ENCODE peak calls at places on chromosomes 3 and 15, in eight cellular contexts. One of them, this sample, is unnamed.

GRCh38 chr3:5294360-5294759 is 106.9 kb downstream of the EDEM1 start:
- DNase-seq in HepG2: no peak
- DNase-seq in GM12878: no peak
- DNase-seq in Panc1: no peak
- DNase-seq in cardiac muscle cell: no peak
- DNase-seq in H9: no peak
- DNase-seq in ovary: no peak
- DNase-seq in hepatocyte: no peak
- DNase-seq in this sample: no peak

GRCh38 chr3:149179225-149179624 is 42.4 kb downstream of the CP start:
- DNase-seq in Panc1: peak; percentile 20
- DNase-seq in H9: no peak
- DNase-seq in HepG2: no peak
- DNase-seq in hepatocyte: no peak
- DNase-seq in cardiac muscle cell: no peak
- DNase-seq in GM12878: no peak
- DNase-seq in ovary: no peak
- DNase-seq in this sample: no peak

GRCh38 chr3:187639912-187640822 is 30.0 kb downstream of the SST start:
- DNase-seq in ovary: no peak
- DNase-seq in H9: no peak
- DNase-seq in HepG2: no peak
- DNase-seq in hepatocyte: no peak
- DNase-seq in Panc1: no peak
- DNase-seq in cardiac muscle cell: no peak
- DNase-seq in GM12878: no peak
- DNase-seq in this sample: no peak

GRCh38 chr3:45223889-45224730 is 2.0 kb downstream of the TMEM158 start:
- DNase-seq in hepatocyte: no peak
- DNase-seq in HepG2: no peak
- DNase-seq in H9: no peak
- DNase-seq in ovary: no peak
- DNase-seq in Panc1: no peak
- DNase-seq in GM12878: no peak
- DNase-seq in cardiac muscle cell: no peak
- DNase-seq in this sample: no peak

GRCh38 chr3:32399030-32399620 is 7.5 kb downstream of the CMTM7 start:
- DNase-seq in HepG2: peak; percentile 62
- DNase-seq in Panc1: no peak
- DNase-seq in cardiac muscle cell: peak; percentile 68
- DNase-seq in ovary: no peak
- DNase-seq in GM12878: no peak
- DNase-seq in hepatocyte: peak; percentile 67
- DNase-seq in H9: no peak
- DNase-seq in this sample: no peak

GRCh38 chr3:124974691-124975090 is 40.1 kb upstream of the MUC13 start:
- DNase-seq in Panc1: no peak
- DNase-seq in hepatocyte: peak; percentile 33
- DNase-seq in ovary: no peak
- DNase-seq in cardiac muscle cell: no peak
- DNase-seq in HepG2: no peak
- DNase-seq in H9: no peak
- DNase-seq in GM12878: no peak
- DNase-seq in this sample: no peak

GRCh38 chr15:70111203-70112017 is 13.7 kb upstream of the TLE3 start:
- DNase-seq in HepG2: no peak
- DNase-seq in cardiac muscle cell: peak; percentile 90
- DNase-seq in hepatocyte: peak; percentile 85
- DNase-seq in ovary: peak; percentile 86
- DNase-seq in H9: peak; percentile 87
- DNase-seq in GM12878: no peak
- DNase-seq in Panc1: no peak
- DNase-seq in this sample: no peak

GRCh38 chr15:85091990-85092389 is 110.3 kb downstream of the PDE8A start:
- DNase-seq in hepatocyte: no peak
- DNase-seq in HepG2: no peak
- DNase-seq in ovary: no peak
- DNase-seq in Panc1: no peak
- DNase-seq in GM12878: no peak
- DNase-seq in H9: no peak
- DNase-seq in cardiac muscle cell: no peak
- DNase-seq in this sample: no peak

GRCh38 chr3:10377148-10377725 is 56.3 kb upstream of the SEC13 start:
- DNase-seq in H9: no peak
- DNase-seq in Panc1: no peak
- DNase-seq in GM12878: no peak
- DNase-seq in hepatocyte: no peak
- DNase-seq in cardiac muscle cell: peak; percentile 64
- DNase-seq in HepG2: no peak
- DNase-seq in ovary: no peak
- DNase-seq in this sample: no peak

GRCh38 chr3:122795674-122795969 is 753 bp downstream of the SLC49A4 start:
- DNase-seq in H9: no peak
- DNase-seq in ovary: no peak
- DNase-seq in cardiac muscle cell: no peak
- DNase-seq in Panc1: no peak
- DNase-seq in HepG2: peak; percentile 29
- DNase-seq in GM12878: no peak
- DNase-seq in hepatocyte: no peak
- DNase-seq in this sample: no peak

GRCh38 chr3:71416868-71417267 is 166.7 kb downstream of the FOXP1 start:
- DNase-seq in cardiac muscle cell: peak; percentile 42
- DNase-seq in GM12878: no peak
- DNase-seq in H9: peak; percentile 59
- DNase-seq in ovary: no peak
- DNase-seq in HepG2: peak; percentile 34
- DNase-seq in hepatocyte: no peak
- DNase-seq in Panc1: no peak
- DNase-seq in this sample: no peak

GRCh38 chr3:24496529-24497482 is 2.2 kb upstream of the THRB start:
- DNase-seq in cardiac muscle cell: peak; percentile 56
- DNase-seq in hepatocyte: peak; percentile 69
- DNase-seq in Panc1: no peak
- DNase-seq in ovary: peak; percentile 75
- DNase-seq in GM12878: no peak
- DNase-seq in HepG2: peak; percentile 82
- DNase-seq in H9: peak; percentile 84
- DNase-seq in this sample: no peak

GRCh38 chr15:90648137-90649070 is 68.7 kb upstream of the BLM start:
- DNase-seq in hepatocyte: peak; percentile 83
- DNase-seq in HepG2: peak; percentile 51
- DNase-seq in H9: no peak
- DNase-seq in ovary: peak; percentile 64
- DNase-seq in cardiac muscle cell: peak; percentile 81
- DNase-seq in GM12878: no peak
- DNase-seq in Panc1: no peak
- DNase-seq in this sample: peak; percentile 50

GRCh38 chr3:26369133-26369532 is 253.4 kb upstream of the LRRC3B start:
- DNase-seq in GM12878: no peak
- DNase-seq in cardiac muscle cell: no peak
- DNase-seq in hepatocyte: no peak
- DNase-seq in Panc1: no peak
- DNase-seq in H9: peak; percentile 73
- DNase-seq in ovary: no peak
- DNase-seq in HepG2: no peak
- DNase-seq in this sample: no peak

GRCh38 chr15:59688383-59688887 is 685 bp downstream of the BNIP2 start:
- DNase-seq in Panc1: no peak
- DNase-seq in ovary: no peak
- DNase-seq in H9: no peak
- DNase-seq in hepatocyte: no peak
- DNase-seq in GM12878: peak; percentile 7
- DNase-seq in cardiac muscle cell: no peak
- DNase-seq in HepG2: peak; percentile 42
- DNase-seq in this sample: no peak

GRCh38 chr15:33190539-33190938 is 4.0 kb downstream of the FMN1 start:
- DNase-seq in Panc1: no peak
- DNase-seq in cardiac muscle cell: no peak
- DNase-seq in hepatocyte: no peak
- DNase-seq in HepG2: no peak
- DNase-seq in GM12878: no peak
- DNase-seq in H9: no peak
- DNase-seq in ovary: no peak
- DNase-seq in this sample: no peak

GRCh38 chr3:94607778-94608177 is 544.9 kb downstream of the NSUN3 start:
- DNase-seq in HepG2: no peak
- DNase-seq in Panc1: no peak
- DNase-seq in cardiac muscle cell: no peak
- DNase-seq in GM12878: no peak
- DNase-seq in hepatocyte: no peak
- DNase-seq in ovary: no peak
- DNase-seq in H9: no peak
- DNase-seq in this sample: no peak

GRCh38 chr15:94000603-94001002 is 230.8 kb upstream of the MCTP2 start:
- DNase-seq in ovary: no peak
- DNase-seq in GM12878: no peak
- DNase-seq in Panc1: no peak
- DNase-seq in cardiac muscle cell: no peak
- DNase-seq in HepG2: no peak
- DNase-seq in hepatocyte: peak; percentile 19
- DNase-seq in H9: peak; percentile 41
- DNase-seq in this sample: peak; percentile 4

GRCh38 chr3:60294181-60294580 is 957.1 kb downstream of the FHIT start:
- DNase-seq in H9: no peak
- DNase-seq in HepG2: no peak
- DNase-seq in ovary: no peak
- DNase-seq in cardiac muscle cell: no peak
- DNase-seq in GM12878: no peak
- DNase-seq in hepatocyte: no peak
- DNase-seq in Panc1: no peak
- DNase-seq in this sample: no peak

GRCh38 chr3:196207159-196207832 is 3.9 kb downstream of the ZDHHC19 start:
- DNase-seq in Panc1: no peak
- DNase-seq in HepG2: no peak
- DNase-seq in GM12878: no peak
- DNase-seq in cardiac muscle cell: peak; percentile 57
- DNase-seq in hepatocyte: no peak
- DNase-seq in H9: no peak
- DNase-seq in ovary: peak; percentile 70
- DNase-seq in this sample: no peak

GRCh38 chr15:43905755-43906154 is 79.0 kb downstream of the WDR76 start:
- DNase-seq in hepatocyte: no peak
- DNase-seq in ovary: no peak
- DNase-seq in GM12878: no peak
- DNase-seq in HepG2: no peak
- DNase-seq in Panc1: no peak
- DNase-seq in cardiac muscle cell: no peak
- DNase-seq in H9: no peak
- DNase-seq in this sample: no peak

GRCh38 chr15:62242999-62243398 is 77.9 kb upstream of the C2CD4B start:
- DNase-seq in H9: no peak
- DNase-seq in ovary: no peak
- DNase-seq in Panc1: no peak
- DNase-seq in GM12878: no peak
- DNase-seq in HepG2: no peak
- DNase-seq in hepatocyte: no peak
- DNase-seq in cardiac muscle cell: no peak
- DNase-seq in this sample: no peak

GRCh38 chr15:96336643-96337353 is 6.3 kb downstream of the NR2F2 start:
- DNase-seq in ovary: no peak
- DNase-seq in GM12878: no peak
- DNase-seq in Panc1: no peak
- DNase-seq in H9: no peak
- DNase-seq in HepG2: peak; percentile 57
- DNase-seq in cardiac muscle cell: no peak
- DNase-seq in hepatocyte: no peak
- DNase-seq in this sample: no peak

GRCh38 chr3:137761099-137761562 is 3.0 kb upstream of the SOX14 start:
- DNase-seq in ovary: no peak
- DNase-seq in H9: no peak
- DNase-seq in GM12878: no peak
- DNase-seq in hepatocyte: no peak
- DNase-seq in cardiac muscle cell: no peak
- DNase-seq in HepG2: no peak
- DNase-seq in Panc1: no peak
- DNase-seq in this sample: no peak
- H3K9me3 ChIP-seq in ovary: no peaks in the 10 kb centered on the region
- H3K9me3 ChIP-seq in H9: no peaks in the 10 kb centered on the region
- H3K9me3 ChIP-seq in GM12878: no peaks in the 10 kb centered on the region
- H3K9me3 ChIP-seq in hepatocyte: no peaks in the 10 kb centered on the region
- H3K9me3 ChIP-seq in cardiac muscle cell: no peaks in the 10 kb centered on the region
- H3K9me3 ChIP-seq in HepG2: no peaks in the 10 kb centered on the region
- H3K9me3 ChIP-seq in Panc1: no peaks in the 10 kb centered on the region
- H3K9me3 ChIP-seq in this sample: no peaks in the 10 kb centered on the region

GRCh38 chr3:36696799-36697198 is 67.6 kb downstream of the DCLK3 start:
- DNase-seq in HepG2: no peak
- DNase-seq in Panc1: no peak
- DNase-seq in hepatocyte: no peak
- DNase-seq in cardiac muscle cell: no peak
- DNase-seq in H9: no peak
- DNase-seq in ovary: no peak
- DNase-seq in GM12878: no peak
- DNase-seq in this sample: no peak
- H3K4me1 ChIP-seq in HepG2: no peaks in the 10 kb centered on the region
- H3K4me1 ChIP-seq in Panc1: no peaks in the 10 kb centered on the region
- H3K4me1 ChIP-seq in hepatocyte: no peaks in the 10 kb centered on the region
- H3K4me1 ChIP-seq in cardiac muscle cell: no peaks in the 10 kb centered on the region
- H3K4me1 ChIP-seq in H9: peaks cover 2% of the 10 kb centered on the region
- H3K4me1 ChIP-seq in ovary: no peaks in the 10 kb centered on the region
- H3K4me1 ChIP-seq in GM12878: no peaks in the 10 kb centered on the region
- H3K4me1 ChIP-seq in this sample: no peaks in the 10 kb centered on the region

DNA sequence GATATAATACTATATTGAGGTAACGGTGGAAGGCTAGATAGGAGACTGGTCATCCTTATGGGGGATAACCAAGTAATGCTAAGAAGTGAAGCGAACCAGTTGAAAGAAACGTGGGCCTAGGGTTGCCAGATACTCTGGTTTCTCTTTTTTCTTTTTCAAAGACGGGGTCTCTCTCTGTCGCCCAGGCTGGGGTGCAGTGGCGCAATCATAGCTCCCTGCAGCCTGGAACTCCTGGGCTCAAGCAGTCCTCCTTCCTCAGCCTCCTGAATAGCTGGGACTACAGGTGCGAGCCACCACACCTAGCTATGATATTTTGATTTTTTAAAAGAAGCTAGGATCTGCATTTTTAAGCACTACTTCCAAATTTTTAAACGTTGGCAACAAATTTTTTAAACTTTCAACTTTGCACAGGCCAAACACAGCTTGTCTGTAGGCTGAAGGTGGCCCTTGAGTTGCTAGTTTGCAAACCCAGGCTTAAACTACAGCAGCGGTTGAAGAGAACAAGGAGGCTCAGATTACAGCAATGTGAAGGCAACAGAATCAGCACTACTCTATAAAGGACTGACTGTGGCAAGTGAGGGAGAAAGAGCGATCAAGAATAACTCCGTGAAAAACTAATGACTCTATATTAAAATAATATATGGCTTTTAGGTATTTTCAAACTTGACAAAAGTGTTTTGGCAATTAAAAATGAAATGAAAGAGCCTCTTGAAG is 1.2 kb upstream of the RUBCN start:
- DNase-seq in cardiac muscle cell: no peak
- DNase-seq in ovary: no peak
- DNase-seq in Panc1: no peak
- DNase-seq in hepatocyte: no peak
- DNase-seq in H9: no peak
- DNase-seq in GM12878: no peak
- DNase-seq in HepG2: no peak
- DNase-seq in this sample: no peak
- H3K9me3 ChIP-seq in cardiac muscle cell: no peaks in the 10 kb centered on the region
- H3K9me3 ChIP-seq in ovary: no peaks in the 10 kb centered on the region
- H3K9me3 ChIP-seq in Panc1: no peaks in the 10 kb centered on the region
- H3K9me3 ChIP-seq in hepatocyte: no peaks in the 10 kb centered on the region
- H3K9me3 ChIP-seq in H9: no peaks in the 10 kb centered on the region
- H3K9me3 ChIP-seq in GM12878: no peaks in the 10 kb centered on the region
- H3K9me3 ChIP-seq in HepG2: no peaks in the 10 kb centered on the region
- H3K9me3 ChIP-seq in this sample: no peaks in the 10 kb centered on the region

GRCh38 chr3:127716334-127716733 is 43.6 kb downstream of the ABTB1 start:
- DNase-seq in hepatocyte: no peak
- DNase-seq in HepG2: no peak
- DNase-seq in GM12878: no peak
- DNase-seq in cardiac muscle cell: no peak
- DNase-seq in Panc1: no peak
- DNase-seq in H9: no peak
- DNase-seq in ovary: peak; percentile 1
- DNase-seq in this sample: no peak
- H3K4me1 ChIP-seq in hepatocyte: peaks cover 4% of the 10 kb centered on the region
- H3K4me1 ChIP-seq in HepG2: no peaks in the 10 kb centered on the region
- H3K4me1 ChIP-seq in GM12878: peaks cover 6% of the 10 kb centered on the region
- H3K4me1 ChIP-seq in cardiac muscle cell: peaks cover 7% of the 10 kb centered on the region
- H3K4me1 ChIP-seq in Panc1: no peaks in the 10 kb centered on the region
- H3K4me1 ChIP-seq in H9: peaks cover 4% of the 10 kb centered on the region
- H3K4me1 ChIP-seq in ovary: no peaks in the 10 kb centered on the region
- H3K4me1 ChIP-seq in this sample: no peaks in the 10 kb centered on the region

This sample was measured in iPS DF 6.9.